ENCODE peak calls at places on chromosomes 3 and 15, in four cellular contexts. W is CD8-positive, alpha-beta memory T cell; P is cardiac muscle cell; D is thoracic aorta. B is an unnamed sample. For H3K4me1, the result is how much of the 10 kb centered on the place peaks cover.

GRCh38 chr15:78265752-78266224 is 1.4 kb downstream of the DNAJA4 start:
- DNase-seq in W (no peak), P (peak), D (peak), B (no peak)

GRCh38 chr15:73753250-73754130 is at the start of gene INSYN1:
- DNase-seq in W (no peak), P (peak), D (no peak), B (no peak)

GRCh38 chr15:73941044-73941443 is 14.8 kb downstream of the LOXL1 start:
- DNase-seq in W (no peak), P (no peak), D (peak), B (no peak)

GRCh38 chr3:21170964-21171363 is 580.0 kb downstream of the ZNF385D start:
- DNase-seq in W (no peak), P (peak), D (no peak), B (no peak)

GRCh38 chr3:197524128-197524527 is 31.6 kb downstream of the BDH1 start:
- DNase-seq in W (no peak), P (no peak), D (no peak), B (no peak)

GRCh38 chr15:80496101-80496500 is 91.9 kb downstream of the ARNT2 start:
- DNase-seq in W (no peak), P (no peak), D (no peak), B (no peak)

GRCh38 chr3:117761992-117762944 is 1052.7 kb downstream of the TUSC7 start:
- DNase-seq in W (no peak), P (no peak), D (no peak), B (no peak)

GRCh38 chr15:96020133-96020532 is 310.4 kb upstream of the NR2F2 start:
- DNase-seq in W (no peak), P (no peak), D (no peak), B (no peak)

GRCh38 chr3:151428386-151428785 is 32.5 kb downstream of the IGSF10 start:
- DNase-seq in W (no peak), P (no peak), D (no peak), B (no peak)

GRCh38 chr3:99128740-99129505 is 227.4 kb upstream of the DCBLD2 start:
- DNase-seq in W (no peak), P (no peak), D (peak), B (no peak)

GRCh38 chr15:68618339-68619302 is 39.8 kb downstream of the CORO2B start:
- DNase-seq in W (no peak), P (no peak), D (no peak), B (no peak)

GRCh38 chr3:53599780-53600179 is 105.4 kb downstream of the CACNA1D start:
- DNase-seq in W (no peak), P (no peak), D (no peak), B (no peak)

GRCh38 chr3:64686446-64686908 is 1.3 kb downstream of the ADAMTS9 start:
- DNase-seq in W (no peak), P (peak), D (no peak), B (no peak)
- H3K4me3 ChIP-seq in W (no peak), P (peak), D (peak), B (peak)

GRCh38 chr15:83893308-83893707 is 239.4 kb downstream of the ADAMTSL3 start:
- DNase-seq in W (no peak), P (no peak), D (no peak), B (no peak)

GRCh38 chr15:83892498-83892897 is 238.6 kb downstream of the ADAMTSL3 start:
- DNase-seq in W (no peak), P (no peak), D (no peak), B (no peak)

GRCh38 chr15:83899670-83900069 is 245.7 kb downstream of the ADAMTSL3 start:
- DNase-seq in W (no peak), P (no peak), D (no peak), B (no peak)

GRCh38 chr15:83897037-83897436 is 243.1 kb downstream of the ADAMTSL3 start:
- DNase-seq in W (no peak), P (no peak), D (no peak), B (no peak)

DNA sequence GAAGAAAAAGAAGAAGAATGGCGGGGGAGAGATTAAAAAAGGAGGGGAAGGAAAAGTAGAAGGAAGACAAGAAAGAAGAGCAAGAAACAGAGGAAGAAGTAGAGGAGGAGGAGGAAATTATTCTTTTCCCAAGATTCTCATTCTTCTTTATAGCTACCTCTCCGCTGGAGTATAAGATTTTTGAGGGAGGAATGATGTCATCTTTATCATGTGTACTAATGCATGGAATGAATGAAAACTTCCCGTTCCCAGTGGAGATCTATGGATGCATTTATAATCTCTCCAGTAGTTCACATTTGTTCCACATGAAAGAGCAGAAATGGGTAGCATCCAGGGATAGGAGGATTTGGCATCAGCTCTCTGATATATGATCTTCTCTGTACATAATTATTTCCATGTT is 244.4 kb downstream of the ADAMTSL3 start:
- DNase-seq in W (no peak), P (no peak), D (no peak), B (no peak)
- H3K4me1 ChIP-seq in W (under half), P (under half), D (under half), B (under half)

DNA sequence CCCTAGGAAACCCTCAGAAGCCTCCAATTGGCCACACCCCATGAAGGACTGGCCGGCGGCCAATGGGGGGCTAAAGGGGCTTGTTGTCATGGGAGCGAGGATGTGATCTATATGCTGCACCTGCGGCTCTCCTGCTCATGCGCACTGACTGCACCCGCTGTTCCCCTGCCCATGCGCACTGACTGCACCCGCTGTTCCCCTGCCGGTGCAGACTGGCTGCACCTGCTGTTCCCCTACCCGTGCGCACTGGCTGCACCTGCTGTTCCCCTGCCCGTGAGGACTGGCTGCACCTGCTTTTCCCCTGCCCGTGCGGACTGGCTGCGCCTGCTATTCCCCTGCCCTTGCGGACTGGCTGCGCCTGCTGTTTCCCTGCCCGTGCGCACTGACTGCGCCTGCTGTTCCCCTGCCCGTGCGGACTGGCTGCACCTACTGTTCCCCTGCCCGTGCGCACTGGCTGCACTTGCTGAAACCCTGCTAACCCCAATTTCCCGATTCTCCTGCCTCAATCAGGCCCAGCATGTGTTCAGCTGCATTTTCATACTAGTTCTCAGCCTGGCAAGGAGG is 16.8 kb upstream of the MCCC1 start:
- DNase-seq in W (no peak), P (peak), D (no peak), B (no peak)
- H3K4me3 ChIP-seq in W (peak), P (peak), D (peak), B (no peak)

GRCh38 chr15:66820474-66821258 is 118.6 kb downstream of the SMAD6 start:
- DNase-seq in W (no peak), P (no peak), D (no peak), B (no peak)

GRCh38 chr15:66816201-66816600 is 114.2 kb downstream of the SMAD6 start:
- DNase-seq in W (no peak), P (no peak), D (no peak), B (no peak)

GRCh38 chr15:66822106-66822505 is 120.1 kb downstream of the SMAD6 start:
- DNase-seq in W (no peak), P (no peak), D (no peak), B (no peak)

GRCh38 chr15:66821307-66821706 is 119.3 kb downstream of the SMAD6 start:
- DNase-seq in W (no peak), P (no peak), D (no peak), B (no peak)

GRCh38 chr15:66819084-66819483 is 117.0 kb downstream of the SMAD6 start:
- DNase-seq in W (no peak), P (no peak), D (no peak), B (no peak)
- H3K4me1 ChIP-seq in W (under half), P (under half), D (under half), B (under half)

DNA sequence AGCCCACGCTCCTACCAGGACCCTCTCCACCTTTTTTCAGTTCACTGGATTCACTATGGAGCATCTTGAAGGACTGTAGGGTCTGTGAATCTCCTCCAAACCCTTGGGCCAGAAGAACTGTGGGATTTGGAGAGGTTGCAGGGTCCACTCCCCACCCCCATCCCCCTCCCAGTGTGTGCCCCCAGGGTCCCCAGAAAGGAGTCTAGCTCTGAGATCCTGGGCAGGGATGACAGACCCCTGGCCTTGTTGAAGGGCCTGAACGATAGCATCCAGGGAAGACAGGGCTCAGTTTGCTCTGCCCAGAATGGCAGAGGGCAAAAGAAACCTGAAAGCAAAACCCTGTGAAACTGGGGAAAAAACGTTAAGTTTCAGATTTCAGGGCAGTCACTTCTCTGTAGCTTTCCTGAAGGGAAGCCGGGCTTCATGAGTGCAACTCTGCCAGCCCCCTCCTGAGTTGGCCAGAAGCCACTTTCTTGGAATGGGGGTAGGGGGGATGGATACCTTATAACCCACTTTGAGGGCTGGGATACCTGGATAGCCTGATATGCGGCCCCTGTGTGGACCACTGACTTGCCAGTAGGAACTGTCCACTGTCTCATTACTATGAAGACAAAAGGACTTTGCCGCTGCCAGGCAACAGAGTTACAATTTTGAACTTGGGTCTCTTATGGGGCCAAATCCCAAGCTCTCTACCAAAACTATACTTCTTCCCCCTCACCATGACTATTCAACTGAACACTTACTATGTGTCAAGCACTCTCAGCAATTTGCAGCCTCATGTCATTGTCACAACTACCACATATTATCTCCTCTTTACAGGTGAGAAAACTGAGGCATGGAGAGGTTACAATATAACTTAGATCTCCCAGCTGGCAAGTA is 1.6 kb upstream of the CISH start:
- DNase-seq in W (no peak), P (no peak), D (no peak), B (no peak)
- H3K4me3 ChIP-seq in W (peak), P (no peak), D (no peak), B (no peak)

GRCh38 chr15:59154268-59154667 is 49.3 kb downstream of the CCNB2 start:
- DNase-seq in W (no peak), P (no peak), D (no peak), B (no peak)

GRCh38 chr15:59150185-59150584 is 45.2 kb downstream of the CCNB2 start:
- DNase-seq in W (no peak), P (no peak), D (no peak), B (no peak)

GRCh38 chr15:59157398-59157797 is 49.2 kb upstream of the LDHAL6B start:
- DNase-seq in W (no peak), P (no peak), D (no peak), B (no peak)

GRCh38 chr15:59153466-59153865 is 48.5 kb downstream of the CCNB2 start:
- DNase-seq in W (no peak), P (no peak), D (no peak), B (no peak)

DNA sequence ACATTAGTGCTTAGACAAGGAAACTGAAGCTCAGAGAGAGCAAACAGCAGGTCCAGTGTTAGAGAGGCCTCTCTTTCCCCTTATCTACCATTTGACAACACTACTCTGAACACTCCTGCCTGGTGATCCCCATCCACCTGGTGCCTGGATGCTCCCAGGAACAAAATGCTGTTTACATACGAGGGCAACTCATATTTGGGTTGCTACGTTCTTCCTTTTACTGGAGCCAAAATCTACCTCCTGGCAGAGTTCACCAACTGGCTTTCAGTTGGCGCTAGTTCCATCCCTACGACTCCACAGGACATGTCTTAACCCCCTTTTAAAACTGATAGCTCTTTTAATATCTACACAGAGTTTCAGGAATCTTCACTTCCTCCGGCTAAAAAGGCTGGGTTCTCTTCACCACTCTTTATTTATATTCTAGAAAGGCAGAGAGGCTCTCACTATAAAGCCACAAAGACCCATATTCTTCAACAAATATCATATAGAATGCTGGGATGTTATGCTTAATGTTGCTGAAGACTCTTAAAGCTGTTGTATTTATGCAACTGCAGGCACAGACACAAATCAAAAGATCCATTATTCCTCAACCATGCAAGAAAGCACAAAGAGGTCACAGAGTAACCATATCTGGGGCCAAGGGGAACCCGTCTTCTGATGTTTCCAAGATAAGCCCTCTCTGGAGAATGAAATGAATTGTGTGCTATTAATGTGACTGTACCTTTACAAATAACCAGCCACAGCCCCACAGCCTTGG is 47.9 kb downstream of the CCNB2 start:
- DNase-seq in W (no peak), P (no peak), D (no peak), B (no peak)
- H3K4me1 ChIP-seq in W (under half), P (under half), D (under half), B (under half)

GRCh38 chr3:128698211-128699011 is 27.6 kb upstream of the RAB7A start:
- DNase-seq in W (no peak), P (peak), D (no peak), B (peak)
- H3K4me3 ChIP-seq in W (peak), P (peak), D (peak), B (peak)

GRCh38 chr15:67105065-67105951 is 39.9 kb downstream of the SMAD3 start:
- DNase-seq in W (no peak), P (no peak), D (peak), B (peak)
- H3K4me1 ChIP-seq in W (half or more), P (under half), D (under half), B (under half)

DNA sequence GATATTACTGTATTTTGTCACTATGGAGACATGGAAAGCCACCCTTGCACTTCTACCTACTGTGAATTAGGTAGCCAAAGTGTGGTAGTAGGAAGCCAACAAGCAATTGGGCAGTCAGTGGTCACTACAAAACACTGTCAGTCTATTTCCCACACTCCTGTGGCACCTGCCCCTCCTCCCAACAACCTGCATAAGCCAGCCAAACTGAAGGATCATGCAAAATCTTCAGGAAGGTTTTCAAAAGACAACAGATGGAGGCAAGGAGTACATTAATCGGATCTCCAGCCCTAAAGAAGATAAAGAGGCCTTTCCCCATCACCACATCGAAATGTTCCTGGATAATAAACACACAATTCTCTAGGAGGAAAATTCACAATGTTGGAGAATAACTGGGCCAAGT is 11.9 kb downstream of the POMGNT2 start:
- DNase-seq in W (no peak), P (no peak), D (no peak), B (no peak)
- H3K4me3 ChIP-seq in W (no peak), P (no peak), D (no peak), B (no peak)

GRCh38 chr15:98729446-98730042 is 81.2 kb downstream of the IGF1R start:
- DNase-seq in W (no peak), P (peak), D (no peak), B (no peak)

GRCh38 chr15:98734472-98735284 is 86.3 kb downstream of the IGF1R start:
- DNase-seq in W (no peak), P (no peak), D (no peak), B (no peak)

GRCh38 chr15:98733098-98733497 is 84.8 kb downstream of the IGF1R start:
- DNase-seq in W (no peak), P (no peak), D (no peak), B (no peak)

GRCh38 chr15:98730860-98731711 is 82.7 kb downstream of the IGF1R start:
- DNase-seq in W (no peak), P (no peak), D (no peak), B (no peak)

GRCh38 chr15:98731712-98732450 is 83.5 kb downstream of the IGF1R start:
- DNase-seq in W (no peak), P (no peak), D (no peak), B (no peak)
- H3K4me1 ChIP-seq in W (under half), P (under half), D (half or more), B (under half)

B was measured in uterus.